ENCODE peak calls at places on chromosomes 7 and 10, in six cellular contexts. One of them, this sample, is unnamed.

GRCh38 chr7:907158-907980 is 31.0 kb downstream of the GET4 start:
- DNase-seq in SK-N-SH: no peak
- DNase-seq in K562: no peak
- DNase-seq in H1: no peak
- DNase-seq in HepG2: no peak
- DNase-seq in HCT116: no peak
- DNase-seq in this sample: no peak

GRCh38 chr7:42103020-42103419 is 134.0 kb downstream of the GLI3 start:
- DNase-seq in K562: no peak
- DNase-seq in HCT116: no peak
- DNase-seq in H1: no peak
- DNase-seq in HepG2: no peak
- DNase-seq in SK-N-SH: no peak
- DNase-seq in this sample: no peak

GRCh38 chr10:30415613-30416012 is 18.4 kb upstream of the MAP3K8 start:
- DNase-seq in K562: no peak
- DNase-seq in H1: no peak
- DNase-seq in HCT116: no peak
- DNase-seq in SK-N-SH: no peak
- DNase-seq in HepG2: no peak
- DNase-seq in this sample: no peak

GRCh38 chr7:22671177-22671879 is 55.7 kb upstream of the IL6 start:
- DNase-seq in H1: no peak
- DNase-seq in K562: no peak
- DNase-seq in HCT116: no peak
- DNase-seq in HepG2: no peak
- DNase-seq in SK-N-SH: no peak
- DNase-seq in this sample: no peak

GRCh38 chr7:150903627-150904026 is 51.3 kb downstream of the AOC1 start:
- DNase-seq in HCT116: no peak
- DNase-seq in HepG2: no peak
- DNase-seq in K562: peak
- DNase-seq in SK-N-SH: peak
- DNase-seq in H1: no peak
- DNase-seq in this sample: no peak

GRCh38 chr7:49781996-49782395 is 8.6 kb downstream of the VWC2 start:
- DNase-seq in SK-N-SH: no peak
- DNase-seq in HepG2: no peak
- DNase-seq in K562: no peak
- DNase-seq in H1: no peak
- DNase-seq in HCT116: no peak
- DNase-seq in this sample: no peak

GRCh38 chr7:125551008-125551407 is 621.4 kb upstream of the POT1 start:
- DNase-seq in SK-N-SH: no peak
- DNase-seq in K562: no peak
- DNase-seq in HCT116: no peak
- DNase-seq in HepG2: no peak
- DNase-seq in H1: no peak
- DNase-seq in this sample: no peak

GRCh38 chr7:46259947-46260346 is 338.9 kb upstream of the IGFBP3 start:
- DNase-seq in HepG2: no peak
- DNase-seq in SK-N-SH: no peak
- DNase-seq in K562: no peak
- DNase-seq in H1: no peak
- DNase-seq in HCT116: no peak
- DNase-seq in this sample: peak

GRCh38 chr7:46772740-46773139 is 809.2 kb downstream of the TNS3 start:
- DNase-seq in HCT116: no peak
- DNase-seq in HepG2: no peak
- DNase-seq in SK-N-SH: no peak
- DNase-seq in H1: no peak
- DNase-seq in K562: no peak
- DNase-seq in this sample: no peak

GRCh38 chr7:56105508-56105907 is 768 bp downstream of the CHCHD2 start:
- DNase-seq in HepG2: peak
- DNase-seq in H1: no peak
- DNase-seq in SK-N-SH: no peak
- DNase-seq in HCT116: peak
- DNase-seq in K562: no peak
- DNase-seq in this sample: no peak

GRCh38 chr10:118543714-118544400 is 51.6 kb downstream of the PRLHR start:
- DNase-seq in H1: no peak
- DNase-seq in K562: peak
- DNase-seq in SK-N-SH: peak
- DNase-seq in HCT116: peak
- DNase-seq in HepG2: peak
- DNase-seq in this sample: peak

GRCh38 chr7:138245216-138245615 is 169.0 kb downstream of the AKR1D1 start:
- DNase-seq in H1: no peak
- DNase-seq in K562: no peak
- DNase-seq in SK-N-SH: no peak
- DNase-seq in HCT116: no peak
- DNase-seq in HepG2: peak
- DNase-seq in this sample: no peak

GRCh38 chr10:128035557-128035973 is 90.7 kb downstream of the MKI67 start:
- DNase-seq in HCT116: peak
- DNase-seq in SK-N-SH: peak
- DNase-seq in K562: peak
- DNase-seq in HepG2: no peak
- DNase-seq in H1: peak
- DNase-seq in this sample: peak

GRCh38 chr10:70830185-70830584 is 14.4 kb downstream of the SGPL1 start:
- DNase-seq in H1: no peak
- DNase-seq in K562: no peak
- DNase-seq in SK-N-SH: no peak
- DNase-seq in HCT116: no peak
- DNase-seq in HepG2: no peak
- DNase-seq in this sample: peak

GRCh38 chr10:70834448-70835151 is 18.9 kb downstream of the SGPL1 start:
- DNase-seq in K562: no peak
- DNase-seq in HepG2: peak
- DNase-seq in HCT116: no peak
- DNase-seq in SK-N-SH: no peak
- DNase-seq in H1: no peak
- DNase-seq in this sample: no peak

GRCh38 chr10:70835895-70836294 is 20.1 kb downstream of the SGPL1 start:
- DNase-seq in HepG2: peak
- DNase-seq in K562: no peak
- DNase-seq in SK-N-SH: no peak
- DNase-seq in HCT116: no peak
- DNase-seq in H1: no peak
- DNase-seq in this sample: no peak

GRCh38 chr10:70832236-70832635 is 16.5 kb downstream of the SGPL1 start:
- DNase-seq in SK-N-SH: no peak
- DNase-seq in H1: no peak
- DNase-seq in HCT116: no peak
- DNase-seq in HepG2: no peak
- DNase-seq in K562: no peak
- DNase-seq in this sample: no peak

DNA sequence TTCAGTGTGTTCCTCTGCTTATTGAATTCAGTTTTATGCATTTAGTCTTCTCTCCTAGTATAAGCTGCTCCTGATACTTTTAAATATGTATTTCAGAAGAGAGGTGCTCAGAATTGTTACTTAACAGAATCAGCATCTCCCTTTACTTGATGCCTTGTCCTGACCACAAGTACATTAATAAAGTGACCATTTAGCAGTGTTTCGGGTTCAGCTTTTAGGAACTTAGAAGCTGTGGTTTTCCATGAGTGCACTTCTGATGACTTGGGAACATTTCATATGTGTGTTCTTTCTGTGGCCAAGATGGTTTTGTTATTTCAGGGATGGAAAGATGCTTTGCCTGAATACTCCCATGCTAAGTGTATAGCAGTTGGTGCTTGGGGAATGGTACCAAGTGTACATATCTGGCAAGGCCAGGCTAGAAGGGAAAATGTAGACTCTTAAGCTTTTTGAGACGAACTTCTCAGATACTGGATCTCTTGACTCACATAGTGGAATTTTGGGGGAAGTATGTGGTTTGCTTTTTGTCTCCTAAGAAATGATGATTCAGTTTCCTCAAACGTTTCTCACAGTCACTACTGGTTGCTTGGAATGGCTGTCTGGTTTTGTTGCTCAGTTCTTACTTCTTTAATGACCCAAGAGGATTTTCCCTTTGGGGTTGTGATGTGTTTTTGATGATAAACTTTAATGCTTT is 17.2 kb downstream of the SGPL1 start:
- DNase-seq in HCT116: no peak
- DNase-seq in HepG2: no peak
- DNase-seq in SK-N-SH: no peak
- DNase-seq in K562: no peak
- DNase-seq in H1: no peak
- DNase-seq in this sample: no peak
- TF ChIP-seq JUND in HCT116: no peak
- TF ChIP-seq JUND in HepG2: no peak
- TF ChIP-seq JUND in SK-N-SH: peak
- TF ChIP-seq JUND in K562: peak
- TF ChIP-seq JUND in H1: no peak
- TF ChIP-seq JUND in this sample: no peak

GRCh38 chr7:20035279-20035875 is 181.8 kb downstream of the MACC1 start:
- DNase-seq in HCT116: no peak
- DNase-seq in HepG2: no peak
- DNase-seq in K562: no peak
- DNase-seq in SK-N-SH: no peak
- DNase-seq in H1: no peak
- DNase-seq in this sample: no peak

GRCh38 chr7:20030417-20030816 is 186.8 kb downstream of the MACC1 start:
- DNase-seq in SK-N-SH: no peak
- DNase-seq in HCT116: no peak
- DNase-seq in H1: no peak
- DNase-seq in HepG2: no peak
- DNase-seq in K562: no peak
- DNase-seq in this sample: no peak

GRCh38 chr7:20026762-20027161 is 190.4 kb downstream of the MACC1 start:
- DNase-seq in H1: no peak
- DNase-seq in HCT116: no peak
- DNase-seq in K562: no peak
- DNase-seq in HepG2: no peak
- DNase-seq in SK-N-SH: no peak
- DNase-seq in this sample: no peak

GRCh38 chr7:20033621-20034200 is 183.5 kb downstream of the MACC1 start:
- DNase-seq in K562: no peak
- DNase-seq in H1: no peak
- DNase-seq in SK-N-SH: no peak
- DNase-seq in HepG2: no peak
- DNase-seq in HCT116: no peak
- DNase-seq in this sample: no peak

GRCh38 chr7:20030915-20031362 is 186.2 kb downstream of the MACC1 start:
- DNase-seq in K562: no peak
- DNase-seq in HepG2: no peak
- DNase-seq in H1: no peak
- DNase-seq in SK-N-SH: no peak
- DNase-seq in HCT116: peak
- DNase-seq in this sample: no peak
- TF ChIP-seq JUND in K562: no peak
- TF ChIP-seq JUND in HepG2: no peak
- TF ChIP-seq JUND in H1: no peak
- TF ChIP-seq JUND in SK-N-SH: no peak
- TF ChIP-seq JUND in HCT116: no peak
- TF ChIP-seq JUND in this sample: no peak

GRCh38 chr7:25386311-25386744 is 158.0 kb upstream of the NPVF start:
- DNase-seq in HCT116: no peak
- DNase-seq in H1: no peak
- DNase-seq in SK-N-SH: no peak
- DNase-seq in K562: no peak
- DNase-seq in HepG2: no peak
- DNase-seq in this sample: no peak
- TF ChIP-seq JUND in HCT116: no peak
- TF ChIP-seq JUND in H1: no peak
- TF ChIP-seq JUND in SK-N-SH: no peak
- TF ChIP-seq JUND in K562: no peak
- TF ChIP-seq JUND in HepG2: no peak
- TF ChIP-seq JUND in this sample: no peak

GRCh38 chr7:92612501-92612900 is 22.3 kb upstream of the FAM133B start:
- DNase-seq in SK-N-SH: no peak
- DNase-seq in H1: no peak
- DNase-seq in HCT116: no peak
- DNase-seq in K562: no peak
- DNase-seq in HepG2: no peak
- DNase-seq in this sample: no peak
- TF ChIP-seq JUND in SK-N-SH: peak
- TF ChIP-seq JUND in H1: no peak
- TF ChIP-seq JUND in HCT116: no peak
- TF ChIP-seq JUND in K562: no peak
- TF ChIP-seq JUND in HepG2: no peak
- TF ChIP-seq JUND in this sample: no peak

This sample was measured in T47D.